ENCODE peak calls at places on chromosome 20, in six cellular contexts. Q is SK-N-SH, D is H1, M is suprapubic skin, W is HCT116, R is endothelial cell of umbilical vein. O is an unnamed sample.

GRCh38 chr20:36399147-36399968 is 93.2 kb downstream of the DLGAP4 start:
- DNase-seq in R (peak), D (peak), Q (peak), M (no peak), W (peak), O (peak)

GRCh38 chr20:4724459-4725262 is 3.0 kb downstream of the PRND start:
- DNase-seq in M (peak), W (no peak), Q (no peak), R (no peak), D (no peak), O (no peak)

GRCh38 chr20:38139156-38139912 is 25.7 kb downstream of the TGM2 start:
- DNase-seq in M (no peak), W (no peak), Q (no peak), D (no peak), R (no peak), O (no peak)

GRCh38 chr20:51119914-51120313 is 97.0 kb upstream of the KCNG1 start:
- DNase-seq in D (no peak), R (no peak), Q (no peak), M (no peak), W (no peak), O (no peak)

GRCh38 chr20:15196580-15197255 is 859.3 kb upstream of the FLRT3 start:
- DNase-seq in Q (no peak), R (no peak), D (no peak), W (no peak), M (no peak), O (no peak)

GRCh38 chr20:4136078-4136966 is 121.0 kb upstream of the RNF24 start:
- DNase-seq in W (no peak), Q (no peak), R (no peak), M (no peak), D (no peak), O (no peak)

GRCh38 chr20:9359561-9360308 is 154.7 kb upstream of the LAMP5 start:
- DNase-seq in R (peak), Q (peak), W (peak), D (no peak), M (no peak), O (peak)

GRCh38 chr20:46400253-46400652 is 6.2 kb downstream of the ELMO2 start:
- DNase-seq in D (no peak), W (no peak), M (no peak), Q (no peak), R (peak), O (peak)

GRCh38 chr20:41650221-41650948 is 32.2 kb upstream of the CHD6 start:
- DNase-seq in Q (no peak), R (no peak), M (no peak), D (no peak), W (no peak), O (no peak)

GRCh38 chr20:52637201-52637600 is 335.0 kb upstream of the TSHZ2 start:
- DNase-seq in M (no peak), R (no peak), W (no peak), Q (no peak), D (no peak), O (no peak)

GRCh38 chr20:44343162-44343675 is 6.4 kb downstream of the R3HDML start:
- DNase-seq in R (no peak), Q (no peak), M (no peak), D (no peak), W (no peak), O (no peak)

GRCh38 chr20:21523398-21523868 is 9.6 kb upstream of the NKX2-2 start:
- DNase-seq in W (no peak), R (no peak), M (no peak), Q (no peak), D (no peak), O (no peak)

GRCh38 chr20:32031007-32031958 is 20.8 kb upstream of the HCK start:
- DNase-seq in M (no peak), W (peak), D (peak), Q (peak), R (peak), O (peak)

GRCh38 chr20:32024683-32025295 is 14.6 kb downstream of the CCM2L start:
- DNase-seq in D (no peak), W (no peak), Q (no peak), M (no peak), R (no peak), O (peak)

GRCh38 chr20:32027653-32028052 is 17.4 kb downstream of the CCM2L start:
- DNase-seq in R (no peak), Q (no peak), M (no peak), D (no peak), W (no peak), O (no peak)

GRCh38 chr20:32028647-32029372 is 18.6 kb downstream of the CCM2L start:
- DNase-seq in Q (peak), W (no peak), D (no peak), R (no peak), M (no peak), O (no peak)

DNA sequence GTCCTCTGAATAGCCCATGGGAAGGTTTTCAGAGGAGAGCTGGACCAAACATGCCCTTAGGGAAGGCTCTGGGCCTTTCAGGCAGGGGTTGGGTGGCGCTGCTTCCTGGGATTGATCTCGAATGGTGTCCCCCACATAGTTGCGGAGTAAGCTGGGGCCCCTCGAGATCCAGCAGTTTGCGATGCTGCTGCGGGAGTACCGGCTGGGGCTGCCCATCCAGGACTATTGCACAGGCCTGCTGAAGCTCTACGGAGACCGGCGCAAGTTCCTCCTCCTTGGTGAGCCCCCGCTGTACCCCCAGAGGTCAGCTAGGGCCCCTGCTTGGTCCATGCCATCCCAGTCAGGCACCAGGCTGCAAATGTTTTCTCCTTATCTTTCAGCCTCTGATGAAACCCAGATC is 19.3 kb downstream of the CCM2L start:
- DNase-seq in D (no peak), R (no peak), W (no peak), Q (no peak), M (no peak), O (no peak)
- TF ChIP-seq POLR2AphosphoS5 in D (no peak), R (no peak), W (no peak), Q (no peak), M (no peak), O (no peak)

DNA sequence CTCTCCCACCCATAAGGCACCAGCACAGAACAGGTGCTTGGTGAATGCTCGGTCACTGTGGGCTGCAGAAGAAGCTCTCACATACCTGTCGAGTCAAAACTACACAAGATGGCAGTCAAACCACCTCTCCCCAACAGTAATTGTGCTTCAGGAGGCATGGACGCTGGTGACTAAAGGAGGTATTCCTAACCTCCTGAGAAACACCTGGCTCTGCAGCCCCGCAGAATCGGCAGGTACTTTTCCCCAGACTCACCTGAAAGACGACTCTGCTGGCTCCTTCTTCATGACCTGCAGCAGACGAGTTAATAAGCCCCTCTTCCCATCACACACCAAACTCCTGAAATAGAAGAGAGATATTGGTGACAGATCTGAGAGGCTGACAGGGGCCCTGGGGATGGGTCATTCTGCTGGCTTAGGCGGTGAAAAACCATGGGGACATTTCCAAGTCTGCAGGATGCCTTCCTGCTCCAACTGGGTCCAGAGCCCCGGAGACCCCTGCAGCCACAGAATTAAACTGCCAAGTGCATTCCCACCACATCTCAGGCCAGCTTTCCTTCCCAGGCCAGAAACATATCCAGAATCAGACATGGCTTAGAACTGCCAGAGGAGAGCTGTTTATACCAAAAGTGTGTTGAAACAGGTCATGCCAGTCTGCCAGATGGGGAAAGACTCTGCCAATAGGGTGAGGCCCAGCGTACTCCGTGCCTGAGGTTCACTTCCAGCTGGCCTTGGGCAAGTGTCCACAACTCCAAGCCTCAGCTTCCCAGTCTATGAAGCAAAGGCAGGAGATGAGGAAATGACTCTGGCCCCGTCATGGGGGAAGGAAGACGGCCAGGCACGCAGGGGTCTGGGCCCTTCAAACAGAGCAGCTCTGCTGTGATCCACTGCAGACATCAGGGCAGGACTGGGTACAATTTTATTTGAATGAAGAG is 53.0 kb downstream of the MYH7B start:
- DNase-seq in W (no peak), D (no peak), Q (no peak), M (peak), R (no peak), O (no peak)
- TF ChIP-seq POLR2AphosphoS5 in W (no peak), D (no peak), Q (no peak), M (no peak), R (no peak), O (no peak)

GRCh38 chr20:34872604-34873224 is at the start of gene GGT7:
- DNase-seq in M (peak), R (peak), Q (peak), D (peak), W (peak), O (peak)
- TF ChIP-seq POLR2AphosphoS5 in M (peak), R (no peak), Q (peak), D (peak), W (peak), O (no peak)

DNA sequence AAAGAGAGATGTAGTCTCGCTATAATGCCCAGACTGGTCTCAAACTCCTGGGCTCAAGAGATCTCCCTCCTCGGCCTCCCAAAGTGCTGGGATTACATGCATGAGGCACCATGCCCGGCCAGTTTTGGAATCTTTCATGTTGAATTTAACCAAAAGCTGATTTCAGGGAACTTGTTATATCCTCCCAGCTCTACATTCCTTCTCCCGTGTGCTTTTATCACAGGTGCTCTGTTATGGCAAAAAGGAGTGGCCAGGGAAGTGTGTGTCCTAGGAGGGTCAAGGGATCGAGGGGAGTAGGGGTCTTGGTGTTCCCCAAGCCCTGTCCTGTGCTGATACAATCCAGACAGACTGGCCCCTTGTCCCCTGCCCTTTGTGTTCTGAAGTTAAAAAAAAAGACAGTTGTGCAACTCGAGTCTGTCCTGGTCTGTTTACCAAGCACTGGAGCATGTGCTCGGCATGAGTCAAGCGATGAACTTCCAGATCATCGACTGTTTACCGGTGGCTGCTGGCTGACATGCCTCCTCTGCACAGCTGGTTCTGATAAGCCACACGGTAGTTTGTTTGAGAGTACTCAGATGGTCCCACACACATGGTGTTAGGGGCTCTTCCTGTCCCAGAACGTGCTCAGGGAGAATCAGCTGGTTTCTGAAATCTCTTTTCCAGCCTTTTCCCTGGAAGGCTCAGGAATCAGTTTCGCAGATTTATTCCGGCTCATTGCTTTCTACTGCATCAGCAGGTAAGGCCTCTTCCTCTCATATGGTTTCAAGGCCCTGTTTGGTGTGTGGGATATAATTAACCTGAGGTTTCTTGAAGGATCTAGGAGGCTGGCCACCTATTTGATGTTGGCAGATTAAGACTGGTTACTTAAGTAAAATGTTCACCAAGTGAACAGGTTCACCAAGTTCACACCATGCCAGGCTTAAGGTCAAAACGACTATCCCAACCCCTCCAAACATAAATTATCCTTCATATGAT is 52.6 kb upstream of the NAA20 start:
- DNase-seq in Q (no peak), W (no peak), D (no peak), R (peak), M (peak), O (no peak)
- TF ChIP-seq POLR2AphosphoS5 in Q (no peak), W (no peak), D (no peak), R (no peak), M (peak), O (no peak)

GRCh38 chr20:61683721-61684120 is 382.0 kb downstream of the TAF4 start:
- DNase-seq in Q (no peak), W (no peak), M (no peak), R (no peak), D (no peak), O (no peak)
- TF ChIP-seq POLR2AphosphoS5 in Q (no peak), W (no peak), M (no peak), R (no peak), D (no peak), O (no peak)

DNA sequence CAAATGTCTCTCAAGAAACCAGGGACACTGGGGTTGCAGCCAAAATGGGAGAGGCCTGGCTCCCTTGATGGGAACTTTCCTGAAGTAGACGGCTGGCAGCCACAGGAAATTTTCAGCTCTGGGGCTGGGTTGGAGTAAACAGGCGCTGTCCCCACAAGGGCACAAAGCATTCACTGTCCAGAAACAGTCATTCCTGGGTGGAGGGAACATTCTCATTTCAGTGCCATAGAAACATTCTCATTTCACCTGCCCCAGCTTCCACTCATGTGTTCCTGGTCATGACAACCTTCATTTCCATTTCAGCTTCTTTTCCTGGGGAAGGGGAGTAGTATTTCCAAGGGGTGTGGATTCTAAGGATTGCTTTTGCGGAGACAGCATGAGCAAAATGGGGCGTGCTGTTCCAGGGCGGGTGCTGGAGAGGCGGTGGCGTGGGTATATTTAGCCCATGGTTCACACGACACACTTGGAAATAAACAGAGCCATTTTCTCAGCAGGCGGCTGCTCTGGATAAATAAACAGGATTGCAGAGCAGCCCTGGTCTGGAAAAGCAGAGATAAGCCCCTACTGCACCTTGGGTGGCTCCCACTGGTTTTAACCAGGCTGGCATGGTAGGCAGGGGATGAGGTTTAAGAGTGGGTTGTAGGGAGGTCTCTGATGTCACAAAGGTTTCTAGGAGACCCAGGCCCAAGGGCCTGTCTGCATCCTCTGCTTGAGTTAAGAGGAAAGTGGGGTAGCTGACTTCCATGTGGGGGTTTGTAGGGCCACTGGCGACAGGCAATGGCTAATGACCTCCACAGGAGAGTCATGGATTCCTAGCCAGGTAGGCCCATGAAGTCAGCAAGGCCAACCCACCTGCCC is 32.9 kb downstream of the COX4I2 start:
- DNase-seq in W (no peak), R (no peak), D (no peak), M (peak), Q (no peak), O (no peak)
- TF ChIP-seq POLR2AphosphoS5 in W (no peak), R (no peak), D (no peak), M (no peak), Q (no peak), O (no peak)

GRCh38 chr20:63825331-63826118 is 5.5 kb downstream of the ZBTB46 start:
- DNase-seq in W (no peak), Q (no peak), R (no peak), D (no peak), M (no peak), O (no peak)

GRCh38 chr20:63828124-63828523 is 2.9 kb downstream of the ZBTB46 start:
- DNase-seq in R (no peak), W (no peak), D (no peak), Q (no peak), M (no peak), O (no peak)

GRCh38 chr20:63828545-63828944 is 2.5 kb downstream of the ZBTB46 start:
- DNase-seq in D (no peak), M (no peak), R (no peak), Q (no peak), W (no peak), O (no peak)

GRCh38 chr20:63828951-63829350 is 2.1 kb downstream of the ZBTB46 start:
- DNase-seq in W (no peak), R (no peak), M (no peak), D (no peak), Q (no peak), O (no peak)

GRCh38 chr20:63826753-63827152 is 4.3 kb downstream of the ZBTB46 start:
- DNase-seq in Q (no peak), R (no peak), D (no peak), W (no peak), M (no peak), O (no peak)
- TF ChIP-seq POLR2AphosphoS5 in Q (no peak), R (no peak), D (no peak), W (no peak), M (no peak), O (no peak)

DNA sequence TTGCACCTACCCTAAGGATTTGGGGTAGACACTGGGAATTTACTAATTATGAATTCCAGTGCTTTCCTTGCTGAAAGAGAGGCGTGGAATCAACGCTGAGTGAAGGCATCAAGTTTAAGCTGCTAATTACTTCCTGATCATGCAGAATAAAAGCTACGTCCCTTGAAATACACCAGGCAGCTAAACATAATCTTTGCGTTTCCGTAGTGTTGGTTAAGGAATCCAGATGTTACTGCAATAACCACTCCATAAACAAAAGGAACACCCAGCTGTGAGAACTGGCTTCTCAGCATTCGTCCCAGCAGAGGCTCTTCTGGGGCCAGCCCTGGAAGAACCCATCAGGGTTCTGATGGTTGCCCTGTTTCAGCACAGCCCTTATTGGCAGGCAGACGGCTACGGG is 111.4 kb downstream of the CDH26 start:
- DNase-seq in M (no peak), R (no peak), Q (no peak), W (no peak), D (no peak), O (no peak)
- TF ChIP-seq POLR2AphosphoS5 in M (no peak), R (no peak), Q (no peak), W (no peak), D (no peak), O (no peak)